ENCODE peak calls at places on chromosomes 4 and X, in four cellular contexts. I is tibial nerve, L is breast epithelium, T is hepatocyte. F is an unnamed sample.

GRCh38 chr4:55633903-55634302 is 2.2 kb downstream of the NMU start:
- DNase-seq in I (no peak), L (no peak), T (no peak), F (no peak)

GRCh38 chr4:78379991-78380739 is 171.4 kb upstream of the ANXA3 start:
- DNase-seq in I (no peak), L (no peak), T (peak; percentile 35), F (no peak)

GRCh38 chrX:48815266-48815665 is 11.0 kb upstream of the ERAS start:
- DNase-seq in I (no peak), L (no peak), T (no peak), F (no peak)

GRCh38 chrX:123994730-123995129 is 33.2 kb downstream of the STAG2 start:
- DNase-seq in I (no peak), L (no peak), T (no peak), F (no peak)

GRCh38 chr4:4869380-4869723 is 9.9 kb downstream of the MSX1 start:
- DNase-seq in I (no peak), L (no peak), T (no peak), F (no peak)

GRCh38 chr4:110480031-110480549 is 4.1 kb downstream of the ENPEP start:
- DNase-seq in I (no peak), L (no peak), T (peak; percentile 19), F (no peak)

GRCh38 chr4:178966644-178967043 is 1524.4 kb upstream of the AGA start:
- DNase-seq in I (no peak), L (no peak), T (no peak), F (no peak)

GRCh38 chrX:130418740-130419139 is 17.0 kb downstream of the RBMX2 start:
- DNase-seq in I (no peak), L (no peak), T (no peak), F (no peak)

GRCh38 chrX:107738768-107739167 is 36.8 kb downstream of the TSC22D3 start:
- DNase-seq in I (no peak), L (no peak), T (no peak), F (no peak)

GRCh38 chr4:48343531-48343930 is 2.2 kb downstream of the SLAIN2 start:
- DNase-seq in I (no peak), L (no peak), T (no peak), F (no peak)

GRCh38 chrX:19064175-19064574 is 58.1 kb downstream of the ADGRG2 start:
- DNase-seq in I (no peak), L (no peak), T (no peak), F (no peak)

GRCh38 chr4:146949559-146949958 is 3.9 kb upstream of the TTC29 start:
- DNase-seq in I (no peak), L (no peak), T (no peak), F (no peak)

GRCh38 chrX:21683910-21684309 is 25.8 kb upstream of the KLHL34 start:
- DNase-seq in I (no peak), L (no peak), T (no peak), F (no peak)

GRCh38 chr4:57119054-57119651 is 9.0 kb upstream of the IGFBP7 start:
- DNase-seq in I (peak; percentile 37), L (no peak), T (peak; percentile 53), F (no peak)

GRCh38 chr4:163565228-163566040 is 70.9 kb downstream of the TMA16 start:
- DNase-seq in I (no peak), L (no peak), T (no peak), F (no peak)

GRCh38 chr4:83128235-83128929 is 13.9 kb upstream of the PLAC8 start:
- DNase-seq in I (no peak), L (no peak), T (no peak), F (no peak)

GRCh38 chr4:182904271-182904761 is 12.9 kb downstream of the DCTD start:
- DNase-seq in I (no peak), L (no peak), T (no peak), F (no peak)

GRCh38 chr4:168830777-168831512 is 179.1 kb downstream of the CBR4 start:
- DNase-seq in I (no peak), L (no peak), T (no peak), F (no peak)

GRCh38 chr4:155995069-155995468 is 41.4 kb upstream of the CTSO start:
- DNase-seq in I (no peak), L (no peak), T (no peak), F (no peak)

GRCh38 chrX:666762-667161 is 36.2 kb downstream of the SHOX start:
- DNase-seq in I (no peak), L (no peak), T (no peak), F (no peak)

GRCh38 chr4:182093947-182094346 is 149.3 kb upstream of the TENM3 start:
- DNase-seq in I (no peak), L (no peak), T (no peak), F (no peak)

GRCh38 chr4:174873931-174874330 is 44.2 kb upstream of the ADAM29 start:
- DNase-seq in I (no peak), L (no peak), T (no peak), F (no peak)

GRCh38 chr4:8917868-8918783 is 46.5 kb upstream of the HMX1 start:
- DNase-seq in I (peak; percentile 38), L (peak; percentile 75), T (peak; percentile 76), F (peak; percentile 91)

GRCh38 chr4:173410106-173410505 is 11.2 kb upstream of the SCRG1 start:
- DNase-seq in I (no peak), L (no peak), T (no peak), F (no peak)

GRCh38 chr4:57048590-57049304 is 61.4 kb downstream of the IGFBP7 start:
- DNase-seq in I (no peak), L (no peak), T (no peak), F (no peak)

GRCh38 chr4:7189475-7190277 is 2.7 kb upstream of the SORCS2 start:
- DNase-seq in I (peak; percentile 8), L (peak; percentile 48), T (peak; percentile 37), F (no peak)

GRCh38 chr4:168569909-168570276 is 73.0 kb downstream of the PALLD start:
- DNase-seq in I (no peak), L (no peak), T (peak; percentile 28), F (no peak)

GRCh38 chrX:53004038-53004437 is 44.6 kb upstream of the GPR173 start:
- DNase-seq in I (no peak), L (no peak), T (no peak), F (no peak)

DNA sequence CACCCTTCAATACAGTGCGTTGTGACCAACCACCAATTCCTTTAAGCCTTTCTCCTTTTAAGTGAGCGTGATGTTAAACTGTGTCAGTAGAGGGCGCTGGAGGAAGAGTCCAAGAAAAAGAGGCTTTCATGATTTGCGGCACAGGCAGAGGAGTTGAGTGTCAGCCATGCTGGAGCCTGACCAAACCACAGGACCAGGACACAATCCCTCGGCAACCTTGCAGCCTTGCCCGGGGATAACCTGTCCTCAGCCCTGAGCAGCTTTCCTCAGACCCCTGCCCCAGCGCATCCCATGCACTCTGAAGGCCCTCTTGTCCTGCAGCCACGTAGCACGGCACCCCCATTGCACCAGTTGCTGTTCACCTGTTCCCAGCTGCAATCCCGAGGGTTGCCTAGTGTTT is 53.5 kb upstream of the SMIM31 start:
- DNase-seq in I (no peak), L (no peak), T (no peak), F (peak; percentile 48)
- TF ChIP-seq CTCF in I (no peak), L (no peak), T (no peak), F (peak; percentile 46)

GRCh38 chr4:187333151-187333550 is 609.5 kb upstream of the FAT1 start:
- DNase-seq in I (no peak), L (no peak), T (no peak), F (no peak)
- TF ChIP-seq CTCF in I (no peak), L (no peak), T (no peak), F (no peak)

GRCh38 chr4:128488055-128488705 is 200.6 kb upstream of the PGRMC2 start:
- DNase-seq in I (no peak), L (no peak), T (no peak), F (no peak)
- TF ChIP-seq CTCF in I (no peak), L (no peak), T (no peak), F (no peak)

GRCh38 chr4:45437381-45437780 is 686.5 kb downstream of the GABRG1 start:
- DNase-seq in I (no peak), L (no peak), T (no peak), F (no peak)

GRCh38 chr4:45438047-45438446 is 685.8 kb downstream of the GABRG1 start:
- DNase-seq in I (no peak), L (no peak), T (no peak), F (no peak)

DNA sequence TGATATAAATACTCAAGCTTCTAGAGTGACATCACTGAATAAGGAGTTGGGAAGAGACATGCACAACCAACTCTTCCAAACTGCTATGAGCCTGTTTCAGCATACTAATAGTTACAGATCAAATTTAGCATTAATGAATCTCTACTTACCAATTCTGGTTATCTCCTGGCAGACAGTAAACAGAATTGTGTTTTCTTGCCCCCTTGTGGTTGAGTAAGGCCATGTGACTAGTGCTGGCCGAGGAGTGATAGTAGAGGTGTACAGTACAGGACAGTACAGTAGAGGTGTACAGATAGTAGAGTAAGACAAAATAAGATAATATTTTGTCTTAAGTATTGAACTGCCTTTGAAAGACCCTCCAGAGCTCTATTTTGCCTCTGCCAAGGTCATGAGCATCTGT is 681.4 kb downstream of the GABRG1 start:
- DNase-seq in I (no peak), L (no peak), T (peak; percentile 34), F (peak; percentile 8)
- TF ChIP-seq CTCF in I (no peak), L (no peak), T (peak; percentile 56), F (peak; percentile 42)

GRCh38 chrX:43963726-43964125 is 9.5 kb downstream of the NDP start:
- DNase-seq in I (no peak), L (no peak), T (no peak), F (no peak)

GRCh38 chrX:43964936-43965335 is 8.3 kb downstream of the NDP start:
- DNase-seq in I (no peak), L (no peak), T (no peak), F (no peak)

GRCh38 chrX:43962636-43963035 is 10.6 kb downstream of the NDP start:
- DNase-seq in I (no peak), L (no peak), T (no peak), F (no peak)

GRCh38 chrX:43958529-43958928 is 14.7 kb downstream of the NDP start:
- DNase-seq in I (no peak), L (no peak), T (peak; percentile 72), F (peak; percentile 18)

GRCh38 chrX:43961699-43962098 is 11.5 kb downstream of the NDP start:
- DNase-seq in I (no peak), L (no peak), T (no peak), F (no peak)
- TF ChIP-seq CTCF in I (no peak), L (no peak), T (peak; percentile 26), F (peak; percentile 30)

GRCh38 chr4:76718806-76719205 is 179.1 kb downstream of the SOWAHB start:
- DNase-seq in I (no peak), L (no peak), T (no peak), F (no peak)
- TF ChIP-seq CTCF in I (no peak), L (no peak), T (no peak), F (no peak)

GRCh38 chr4:112562254-112562653 is 46.3 kb upstream of the NEUROG2 start:
- DNase-seq in I (no peak), L (no peak), T (no peak), F (no peak)

GRCh38 chr4:112567536-112567935 is 51.6 kb upstream of the NEUROG2 start:
- DNase-seq in I (no peak), L (no peak), T (no peak), F (no peak)

GRCh38 chr4:112563431-112564200 is 47.6 kb upstream of the NEUROG2 start:
- DNase-seq in I (no peak), L (no peak), T (no peak), F (no peak)

GRCh38 chr4:112560084-112560483 is 44.1 kb upstream of the NEUROG2 start:
- DNase-seq in I (no peak), L (no peak), T (no peak), F (no peak)

GRCh38 chr4:112564706-112565270 is 48.8 kb upstream of the NEUROG2 start:
- DNase-seq in I (no peak), L (no peak), T (no peak), F (no peak)
- TF ChIP-seq CTCF in I (no peak), L (no peak), T (no peak), F (no peak)

F was measured in nephron progenitor cell.